ENCODE peak calls at places on chromosome 16, in four cellular contexts. One of them, this sample, is unnamed.

GRCh38 chr16:55478827-55479559 is at the start of gene MMP2:
- DNase-seq in K562: no peak
- DNase-seq in GM12878: no peak
- DNase-seq in HepG2: no peak
- DNase-seq in this sample: peak; percentile 80

GRCh38 chr16:77759821-77760220 is 28.5 kb upstream of the VAT1L start:
- DNase-seq in K562: no peak
- DNase-seq in GM12878: no peak
- DNase-seq in HepG2: no peak
- DNase-seq in this sample: no peak

GRCh38 chr16:35516551-35516950 is 2057.1 kb downstream of the TP53TG3F start:
- DNase-seq in K562: no peak
- DNase-seq in GM12878: no peak
- DNase-seq in HepG2: no peak
- DNase-seq in this sample: no peak

GRCh38 chr16:54657058-54657708 is 273.5 kb upstream of the IRX5 start:
- DNase-seq in K562: no peak
- DNase-seq in GM12878: no peak
- DNase-seq in HepG2: no peak
- DNase-seq in this sample: no peak

GRCh38 chr16:83011939-83012338 is 385.2 kb downstream of the CDH13 start:
- DNase-seq in K562: no peak
- DNase-seq in GM12878: no peak
- DNase-seq in HepG2: no peak
- DNase-seq in this sample: no peak

GRCh38 chr16:46830417-46830901 is 521 bp downstream of the C16orf87 start:
- DNase-seq in K562: no peak
- DNase-seq in GM12878: no peak
- DNase-seq in HepG2: no peak
- DNase-seq in this sample: peak; percentile 57

GRCh38 chr16:80527297-80527696 is 13.5 kb upstream of the DYNLRB2 start:
- DNase-seq in K562: no peak
- DNase-seq in GM12878: no peak
- DNase-seq in HepG2: peak; percentile 15
- DNase-seq in this sample: peak; percentile 62

GRCh38 chr16:11250786-11251524 is 5.0 kb downstream of the SOCS1 start:
- DNase-seq in K562: no peak
- DNase-seq in GM12878: no peak
- DNase-seq in HepG2: no peak
- DNase-seq in this sample: no peak

GRCh38 chr16:66286527-66286926 is 80.0 kb upstream of the CDH5 start:
- DNase-seq in K562: no peak
- DNase-seq in GM12878: no peak
- DNase-seq in HepG2: no peak
- DNase-seq in this sample: no peak

GRCh38 chr16:69112285-69113129 is 7.1 kb downstream of the HAS3 start:
- DNase-seq in K562: peak; percentile 80
- DNase-seq in GM12878: no peak
- DNase-seq in HepG2: peak; percentile 62
- DNase-seq in this sample: peak; percentile 89

GRCh38 chr16:87784812-87785211 is 19.0 kb upstream of the KLHDC4 start:
- DNase-seq in K562: no peak
- DNase-seq in GM12878: no peak
- DNase-seq in HepG2: peak; percentile 63
- DNase-seq in this sample: no peak

GRCh38 chr16:3590736-3591435 is 13.7 kb upstream of the NLRC3 start:
- DNase-seq in K562: no peak
- DNase-seq in GM12878: no peak
- DNase-seq in HepG2: no peak
- DNase-seq in this sample: no peak

GRCh38 chr16:23504453-23505179 is 5.7 kb downstream of the GGA2 start:
- DNase-seq in K562: peak; percentile 40
- DNase-seq in GM12878: peak; percentile 77
- DNase-seq in HepG2: peak; percentile 58
- DNase-seq in this sample: no peak

GRCh38 chr16:89903908-89904515 is 14.7 kb upstream of the MC1R start:
- DNase-seq in K562: no peak
- DNase-seq in GM12878: no peak
- DNase-seq in HepG2: no peak
- DNase-seq in this sample: no peak

GRCh38 chr16:21104124-21104860 is 46.4 kb downstream of the DNAH3 start:
- DNase-seq in K562: no peak
- DNase-seq in GM12878: no peak
- DNase-seq in HepG2: no peak
- DNase-seq in this sample: no peak

GRCh38 chr16:77234611-77235010 is 35.4 kb downstream of the SYCE1L start:
- DNase-seq in K562: no peak
- DNase-seq in GM12878: no peak
- DNase-seq in HepG2: no peak
- DNase-seq in this sample: peak; percentile 32

GRCh38 chr16:72787519-72788268 is 260.2 kb downstream of the ZFHX3 start:
- DNase-seq in K562: no peak
- DNase-seq in GM12878: peak; percentile 9
- DNase-seq in HepG2: no peak
- DNase-seq in this sample: peak; percentile 56

GRCh38 chr16:74451951-74452758 is 30.9 kb upstream of the CLEC18B start:
- DNase-seq in K562: no peak
- DNase-seq in GM12878: peak; percentile 38
- DNase-seq in HepG2: no peak
- DNase-seq in this sample: no peak
- TF ChIP-seq NR2C2 in K562: no peak
- TF ChIP-seq NR2C2 in GM12878: no peak
- TF ChIP-seq NR2C2 in HepG2: no peak
- TF ChIP-seq NR2C2 in this sample: no peak

DNA sequence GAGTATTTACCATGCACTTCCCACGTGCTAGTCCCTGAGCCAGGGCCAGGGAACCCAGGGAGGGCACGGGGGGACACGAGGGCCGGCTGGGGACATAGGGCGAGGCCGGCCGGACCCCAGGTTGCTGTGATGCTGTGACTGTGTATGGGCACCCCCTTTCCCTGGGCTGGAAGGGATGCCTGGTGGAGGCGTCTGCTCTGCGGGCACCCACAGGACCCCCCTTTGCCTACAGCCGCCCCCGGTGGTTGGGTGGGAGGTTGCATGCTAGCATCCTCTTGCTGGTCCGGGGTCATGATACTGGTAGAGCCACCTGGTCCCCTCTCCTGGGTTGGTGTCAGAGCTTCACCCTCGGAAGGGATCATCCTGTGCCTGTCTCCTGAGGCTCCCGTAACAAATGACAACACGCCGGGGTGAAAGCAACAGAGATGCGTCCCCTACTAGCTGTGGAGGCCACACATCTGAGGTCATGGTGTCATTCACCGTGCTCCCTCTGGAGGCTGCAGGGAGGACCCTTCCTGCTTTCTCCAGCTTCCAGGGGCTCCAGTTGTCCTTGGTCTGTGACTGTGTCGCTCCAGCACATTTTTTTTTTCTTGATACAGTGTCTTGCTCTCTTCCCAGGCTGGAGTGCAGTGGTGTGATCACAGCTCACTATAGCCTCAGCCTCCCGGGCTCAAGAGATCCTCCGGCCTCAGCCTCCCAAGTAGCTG is 3.1 kb upstream of the CIAO3 start:
- DNase-seq in K562: no peak
- DNase-seq in GM12878: no peak
- DNase-seq in HepG2: no peak
- DNase-seq in this sample: peak; percentile 65
- TF ChIP-seq NR2C2 in K562: no peak
- TF ChIP-seq NR2C2 in GM12878: no peak
- TF ChIP-seq NR2C2 in HepG2: no peak
- TF ChIP-seq NR2C2 in this sample: no peak

DNA sequence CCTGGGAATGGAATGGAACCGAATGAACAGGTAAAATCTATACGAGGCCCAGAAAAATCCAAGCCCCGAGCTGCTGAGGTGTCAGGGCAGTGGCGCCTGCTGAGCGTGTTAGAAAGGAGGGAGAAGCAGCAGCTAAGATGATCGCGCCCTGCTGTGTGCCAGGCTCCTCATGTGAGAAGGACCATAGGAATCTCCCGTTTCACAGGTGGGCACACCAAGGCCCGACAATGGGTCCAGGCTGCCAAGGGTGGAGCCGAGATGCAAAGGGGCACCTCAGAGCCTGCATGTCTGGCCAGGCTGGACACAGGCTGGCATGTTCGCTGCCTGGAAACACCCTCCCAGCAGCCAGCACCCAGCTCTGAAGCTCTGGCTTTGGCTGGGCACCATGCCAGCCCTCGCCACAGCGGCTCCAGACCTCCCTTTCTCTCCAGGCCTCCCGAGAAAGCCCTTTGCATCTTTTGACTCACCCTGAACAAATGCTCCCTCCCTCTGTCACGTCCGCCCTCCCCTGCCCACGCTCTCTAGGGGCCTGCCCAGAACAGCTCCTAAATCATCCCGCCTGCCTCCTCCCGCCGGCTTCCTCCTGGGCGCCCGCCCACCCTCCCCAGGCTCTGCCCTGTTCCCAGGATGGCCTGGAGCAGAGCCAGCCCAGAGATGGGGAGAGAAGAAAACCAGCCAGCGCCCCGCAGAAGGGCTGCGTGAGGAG is 217.8 kb upstream of the GSE1 start:
- DNase-seq in K562: peak; percentile 79
- DNase-seq in GM12878: peak; percentile 24
- DNase-seq in HepG2: peak; percentile 37
- DNase-seq in this sample: peak; percentile 11
- TF ChIP-seq NR2C2 in K562: no peak
- TF ChIP-seq NR2C2 in GM12878: no peak
- TF ChIP-seq NR2C2 in HepG2: no peak
- TF ChIP-seq NR2C2 in this sample: no peak

DNA sequence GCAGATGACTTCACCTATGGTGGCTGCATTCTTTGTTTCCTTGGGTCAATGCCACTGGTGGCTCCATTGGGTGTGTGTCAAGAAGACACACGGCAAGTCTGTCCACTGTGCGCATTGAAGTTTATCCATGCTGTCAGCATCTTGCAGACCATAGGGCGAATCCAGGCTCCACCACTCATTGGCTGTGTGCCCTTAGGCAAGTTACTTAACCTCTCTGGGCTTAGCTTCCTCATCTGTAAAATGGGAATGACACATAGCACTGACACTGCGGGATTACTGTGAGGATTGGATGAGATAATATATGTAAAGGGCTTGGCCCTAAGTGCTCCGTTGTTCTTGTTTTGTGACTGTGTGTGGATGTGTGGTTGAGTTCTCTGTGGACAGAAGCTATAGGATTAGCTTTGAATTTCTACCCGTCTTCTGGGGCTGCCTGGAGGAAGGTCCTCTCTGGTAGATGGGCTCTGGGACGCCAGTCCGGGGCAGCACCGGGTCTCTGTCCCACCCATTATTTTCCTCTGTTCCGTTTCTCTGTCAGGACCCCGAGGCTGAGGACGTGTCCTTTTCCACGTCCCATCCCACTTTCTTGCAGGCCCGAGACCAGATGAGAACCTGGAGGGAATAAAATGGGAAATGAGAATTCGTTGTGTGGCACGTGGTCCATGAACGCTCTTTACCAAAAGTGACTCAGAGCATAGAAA is 178.4 kb downstream of the IRF8 start:
- DNase-seq in K562: no peak
- DNase-seq in GM12878: no peak
- DNase-seq in HepG2: no peak
- DNase-seq in this sample: no peak
- TF ChIP-seq NR2C2 in K562: no peak
- TF ChIP-seq NR2C2 in GM12878: no peak
- TF ChIP-seq NR2C2 in HepG2: no peak
- TF ChIP-seq NR2C2 in this sample: no peak

GRCh38 chr16:1059310-1059709 is 13.2 kb upstream of the SSTR5 start:
- DNase-seq in K562: no peak
- DNase-seq in GM12878: no peak
- DNase-seq in HepG2: no peak
- DNase-seq in this sample: no peak

GRCh38 chr16:1056196-1056595 is 16.4 kb upstream of the SSTR5 start:
- DNase-seq in K562: no peak
- DNase-seq in GM12878: no peak
- DNase-seq in HepG2: no peak
- DNase-seq in this sample: no peak

GRCh38 chr16:1055557-1055924 is 17.0 kb upstream of the SSTR5 start:
- DNase-seq in K562: no peak
- DNase-seq in GM12878: no peak
- DNase-seq in HepG2: no peak
- DNase-seq in this sample: no peak

GRCh38 chr16:1058216-1058615 is 14.3 kb upstream of the SSTR5 start:
- DNase-seq in K562: no peak
- DNase-seq in GM12878: no peak
- DNase-seq in HepG2: no peak
- DNase-seq in this sample: no peak

GRCh38 chr16:1057252-1057932 is 15.2 kb upstream of the SSTR5 start:
- DNase-seq in K562: peak; percentile 70
- DNase-seq in GM12878: no peak
- DNase-seq in HepG2: no peak
- DNase-seq in this sample: peak; percentile 81
- TF ChIP-seq NR2C2 in K562: no peak
- TF ChIP-seq NR2C2 in GM12878: no peak
- TF ChIP-seq NR2C2 in HepG2: no peak
- TF ChIP-seq NR2C2 in this sample: no peak

GRCh38 chr16:57949595-57950238 is 21.2 kb downstream of the CNGB1 start:
- DNase-seq in K562: no peak
- DNase-seq in GM12878: no peak
- DNase-seq in HepG2: no peak
- DNase-seq in this sample: no peak
- TF ChIP-seq NR2C2 in K562: no peak
- TF ChIP-seq NR2C2 in GM12878: no peak
- TF ChIP-seq NR2C2 in HepG2: no peak
- TF ChIP-seq NR2C2 in this sample: no peak

DNA sequence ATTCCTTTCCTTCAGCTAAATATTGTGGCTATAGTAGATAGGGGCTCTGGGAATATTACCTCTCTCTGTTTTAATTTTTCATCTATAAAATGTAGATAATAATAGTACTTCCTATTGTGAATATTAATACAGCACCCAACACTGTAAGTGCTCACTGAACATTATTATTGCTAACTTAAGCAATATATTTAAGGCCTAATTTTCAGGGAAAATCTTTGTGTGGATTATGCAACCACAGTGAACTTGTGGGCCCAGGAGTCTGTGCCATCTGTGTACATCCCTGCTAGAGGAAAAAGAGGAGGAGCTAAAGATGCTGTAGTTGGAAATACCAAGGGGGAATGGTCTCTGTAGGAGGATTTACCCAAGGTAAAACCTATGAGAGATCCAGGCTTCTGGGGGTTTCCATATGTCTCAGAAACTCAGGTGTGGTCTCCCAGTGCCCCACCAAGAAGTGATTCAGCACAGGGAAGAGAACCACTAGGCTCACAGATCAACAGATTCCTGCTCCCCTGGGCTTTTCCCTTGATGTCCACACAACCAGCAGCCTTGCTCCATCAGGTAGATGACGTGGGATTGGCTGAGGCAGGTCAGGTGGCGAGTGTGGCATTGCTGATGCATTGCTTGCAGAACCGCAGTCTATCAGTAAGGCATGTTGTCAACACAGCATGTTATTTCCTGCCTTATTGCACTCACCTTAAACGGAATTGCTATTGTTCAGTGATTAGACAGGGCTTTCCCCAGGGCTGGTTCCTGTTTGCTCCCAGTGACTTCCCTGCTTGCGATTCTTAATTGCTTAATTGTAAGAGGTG is 1.6 kb upstream of the N4BP1 start:
- DNase-seq in K562: peak; percentile 25
- DNase-seq in GM12878: peak; percentile 58
- DNase-seq in HepG2: peak; percentile 79
- DNase-seq in this sample: peak; percentile 21
- TF ChIP-seq NR2C2 in K562: no peak
- TF ChIP-seq NR2C2 in GM12878: no peak
- TF ChIP-seq NR2C2 in HepG2: no peak
- TF ChIP-seq NR2C2 in this sample: no peak

GRCh38 chr16:27404163-27404823 is 2.3 kb downstream of the IL21R start:
- DNase-seq in K562: no peak
- DNase-seq in GM12878: no peak
- DNase-seq in HepG2: no peak
- DNase-seq in this sample: no peak
- TF ChIP-seq NR2C2 in K562: no peak
- TF ChIP-seq NR2C2 in GM12878: no peak
- TF ChIP-seq NR2C2 in HepG2: no peak
- TF ChIP-seq NR2C2 in this sample: no peak

This sample was measured in WTC11.